ENCODE peak calls at places on chromosomes 2 and 18, in five cellular contexts. T is COR-L47, V is NCI-H774, Q is substantia nigra, B is EH. W is an unnamed sample.
A peak's percentile ranks its signal among the peaks of the same experiment; 100 is the strongest.

GRCh38 chr2:142031656-142032055 is 99.2 kb downstream of the LRP1B start:
- DNase-seq in T (no peak), V (no peak), Q (no peak), B (no peak), W (no peak)

GRCh38 chr18:35389095-35389618 is 12.0 kb upstream of the ZNF396 start:
- DNase-seq in T (no peak), V (no peak), Q (no peak), B (peak; percentile 81), W (peak; percentile 62)

GRCh38 chr18:63207154-63207790 is 112.3 kb downstream of the BCL2 start:
- DNase-seq in T (peak; percentile 79), V (peak; percentile 65), Q (no peak), B (peak; percentile 4), W (no peak)

GRCh38 chr2:43737097-43737854 is 36.6 kb upstream of the DYNC2LI1 start:
- DNase-seq in T (no peak), V (no peak), Q (no peak), B (peak; percentile 91), W (no peak)

GRCh38 chr2:126620302-126620701 is 35.7 kb upstream of the GYPC start:
- DNase-seq in T (no peak), V (no peak), Q (no peak), B (no peak), W (no peak)

GRCh38 chr2:63903003-63903402 is 61.3 kb downstream of the UGP2 start:
- DNase-seq in T (no peak), V (no peak), Q (no peak), B (peak; percentile 27), W (no peak)

GRCh38 chr2:146468578-146468977 is 1376.3 kb upstream of the ACVR2A start:
- DNase-seq in T (no peak), V (no peak), Q (no peak), B (no peak), W (no peak)

GRCh38 chr2:27356056-27356381 is 545 bp downstream of the GTF3C2 start:
- DNase-seq in T (no peak), V (peak; percentile 47), Q (no peak), B (peak; percentile 74), W (no peak)

GRCh38 chr18:77765468-77765867 is 515.8 kb downstream of the GALR1 start:
- DNase-seq in T (peak; percentile 86), V (peak; percentile 60), Q (no peak), B (no peak), W (peak; percentile 31)

GRCh38 chr2:72757177-72757775 is 68.6 kb downstream of the EXOC6B start:
- DNase-seq in T (no peak), V (no peak), Q (no peak), B (peak; percentile 62), W (no peak)

GRCh38 chr18:9736445-9736844 is 28.3 kb downstream of the RAB31 start:
- DNase-seq in T (no peak), V (no peak), Q (no peak), B (no peak), W (no peak)

W was measured in putamen.